ENCODE peak calls at places on chromosome 5, in four cellular contexts. One of them, this sample, is unnamed.
A peak's percentile ranks its signal among the peaks of the same experiment; 100 is the strongest.

GRCh38 chr5:38996123-38996522 is 78.1 kb downstream of the RICTOR start:
- DNase-seq in SK-N-SH: no peak
- DNase-seq in K562: no peak
- DNase-seq in HepG2: no peak
- DNase-seq in this sample: no peak

GRCh38 chr5:134003957-134004625 is 684 bp downstream of the VDAC1 start:
- DNase-seq in SK-N-SH: peak; percentile 82
- DNase-seq in K562: peak; percentile 91
- DNase-seq in HepG2: no peak
- DNase-seq in this sample: peak; percentile 53

GRCh38 chr5:45385321-45386058 is 310.7 kb downstream of the HCN1 start:
- DNase-seq in SK-N-SH: no peak
- DNase-seq in K562: no peak
- DNase-seq in HepG2: no peak
- DNase-seq in this sample: no peak

GRCh38 chr5:89330087-89330486 is 447.1 kb upstream of the MEF2C start:
- DNase-seq in SK-N-SH: no peak
- DNase-seq in K562: no peak
- DNase-seq in HepG2: no peak
- DNase-seq in this sample: no peak

GRCh38 chr5:88895681-88896501 is 12.9 kb upstream of the MEF2C start:
- DNase-seq in SK-N-SH: no peak
- DNase-seq in K562: no peak
- DNase-seq in HepG2: no peak
- DNase-seq in this sample: no peak

GRCh38 chr5:157354825-157355224 is 88.9 kb downstream of the CYFIP2 start:
- DNase-seq in SK-N-SH: peak; percentile 27
- DNase-seq in K562: peak; percentile 33
- DNase-seq in HepG2: no peak
- DNase-seq in this sample: no peak

GRCh38 chr5:139757727-139758509 is 37.7 kb upstream of the PSD2 start:
- DNase-seq in SK-N-SH: no peak
- DNase-seq in K562: no peak
- DNase-seq in HepG2: peak; percentile 65
- DNase-seq in this sample: no peak

GRCh38 chr5:113122053-113122452 is 145.5 kb downstream of the DCP2 start:
- DNase-seq in SK-N-SH: no peak
- DNase-seq in K562: no peak
- DNase-seq in HepG2: no peak
- DNase-seq in this sample: no peak

GRCh38 chr5:158958048-158958994 is 141.4 kb downstream of the EBF1 start:
- DNase-seq in SK-N-SH: no peak
- DNase-seq in K562: no peak
- DNase-seq in HepG2: no peak
- DNase-seq in this sample: no peak

GRCh38 chr5:322281-322941 is 897 bp downstream of the AHRR start:
- DNase-seq in SK-N-SH: no peak
- DNase-seq in K562: no peak
- DNase-seq in HepG2: no peak
- DNase-seq in this sample: no peak

DNA sequence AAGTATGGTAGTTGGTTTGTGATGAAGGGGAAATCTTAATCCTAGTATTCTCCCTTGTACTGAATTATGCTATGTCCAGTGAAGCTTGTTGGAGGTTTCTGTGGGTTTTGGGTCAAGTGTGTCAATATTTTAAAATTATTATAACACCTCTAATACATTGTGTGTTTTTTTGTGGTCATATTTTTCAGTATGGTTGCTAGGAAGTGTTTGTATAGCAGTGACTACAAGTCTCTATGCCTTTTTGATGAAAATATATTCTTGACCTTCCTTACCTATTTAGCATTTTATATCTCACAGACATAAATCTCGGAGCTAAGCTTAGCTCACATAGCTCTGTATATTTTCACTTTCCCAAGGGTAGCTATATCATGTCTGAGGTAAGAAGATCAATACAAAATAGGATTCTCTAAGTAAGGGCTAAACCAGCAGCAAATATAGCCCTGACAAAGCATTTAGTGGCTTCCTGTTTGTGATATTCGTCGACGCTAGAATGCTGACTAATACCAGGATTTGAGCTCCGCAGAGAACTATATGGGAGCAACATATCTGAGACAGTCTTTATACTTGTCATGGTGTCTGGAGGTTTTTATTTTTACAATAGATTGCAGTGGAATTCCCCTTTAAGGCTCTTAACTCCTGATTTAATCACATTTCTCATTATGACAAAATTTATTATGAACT is 82.3 kb downstream of the MACIR start:
- DNase-seq in SK-N-SH: no peak
- DNase-seq in K562: no peak
- DNase-seq in HepG2: no peak
- DNase-seq in this sample: peak; percentile 13
- TF ChIP-seq TAF1 in SK-N-SH: no peak
- TF ChIP-seq TAF1 in K562: no peak
- TF ChIP-seq TAF1 in HepG2: no peak
- TF ChIP-seq TAF1 in this sample: no peak

GRCh38 chr5:73687357-73687756 is 61.4 kb downstream of the ARHGEF28 start:
- DNase-seq in SK-N-SH: no peak
- DNase-seq in K562: no peak
- DNase-seq in HepG2: no peak
- DNase-seq in this sample: no peak
- TF ChIP-seq POLR2AphosphoS5 in SK-N-SH: no peak
- TF ChIP-seq POLR2AphosphoS5 in K562: no peak
- TF ChIP-seq POLR2AphosphoS5 in HepG2: no peak
- TF ChIP-seq POLR2AphosphoS5 in this sample: no peak

DNA sequence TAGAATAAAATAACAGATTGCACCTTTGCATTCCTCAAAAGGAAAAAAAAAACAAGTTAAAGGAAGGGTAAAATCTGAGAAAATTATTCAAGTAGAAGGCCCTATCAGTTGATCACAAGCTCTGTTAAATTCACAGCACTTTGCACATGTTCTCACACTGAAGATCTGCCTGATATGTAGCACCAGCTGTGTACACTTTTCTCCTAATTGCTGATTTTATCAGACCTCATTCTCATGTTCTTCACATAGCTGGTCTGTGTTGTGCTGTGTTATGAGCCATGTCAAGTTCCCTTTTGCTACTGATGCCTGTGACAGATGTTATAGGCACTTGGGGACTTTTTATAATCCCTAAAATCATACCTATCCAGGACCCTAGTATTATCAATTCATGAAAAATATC is 390.4 kb upstream of the PRR16 start:
- DNase-seq in SK-N-SH: peak; percentile 40
- DNase-seq in K562: no peak
- DNase-seq in HepG2: no peak
- DNase-seq in this sample: no peak
- TF ChIP-seq TAF1 in SK-N-SH: no peak
- TF ChIP-seq TAF1 in K562: no peak
- TF ChIP-seq TAF1 in HepG2: no peak
- TF ChIP-seq TAF1 in this sample: no peak

DNA sequence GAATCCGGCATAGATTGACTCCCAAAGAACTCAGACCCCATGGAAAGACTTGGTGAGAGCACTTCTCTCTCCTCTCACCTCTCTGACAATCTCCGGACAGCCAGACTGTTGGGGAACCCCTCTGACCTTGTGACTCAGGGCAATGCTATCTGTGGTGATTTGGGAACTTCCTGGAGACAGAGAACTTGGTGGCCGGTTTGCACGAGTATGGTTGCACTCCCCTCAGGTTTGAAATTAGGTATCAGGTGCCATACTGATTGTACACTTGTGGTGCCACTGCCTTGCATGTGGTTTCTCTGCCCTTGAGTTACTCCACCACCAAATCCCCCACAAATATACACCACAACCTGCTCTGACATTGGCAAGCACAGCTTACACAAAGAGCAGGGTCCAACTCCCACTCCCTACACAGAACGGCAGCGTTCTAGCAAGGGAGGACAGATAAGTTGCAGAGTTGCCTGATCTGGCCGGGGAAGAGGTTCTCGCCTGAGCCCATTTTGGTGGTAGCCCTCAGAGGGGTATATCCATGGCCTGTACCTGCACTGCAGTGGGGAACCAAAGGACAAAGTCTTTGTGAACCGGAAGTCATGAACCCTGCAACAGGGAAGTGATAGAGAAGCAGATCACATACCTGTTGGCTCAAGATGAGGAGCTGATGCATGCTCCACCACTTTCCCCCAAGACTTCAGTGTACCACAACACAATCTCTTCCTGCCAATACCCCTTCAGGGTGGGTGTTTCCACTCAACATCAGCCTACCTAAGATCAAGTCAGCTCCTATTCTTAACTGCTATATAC is 255.1 kb downstream of the MCTP1 start:
- DNase-seq in SK-N-SH: no peak
- DNase-seq in K562: no peak
- DNase-seq in HepG2: no peak
- DNase-seq in this sample: no peak
- TF ChIP-seq POLR2AphosphoS5 in SK-N-SH: no peak
- TF ChIP-seq POLR2AphosphoS5 in K562: no peak
- TF ChIP-seq POLR2AphosphoS5 in HepG2: no peak
- TF ChIP-seq POLR2AphosphoS5 in this sample: no peak

GRCh38 chr5:95712347-95712958 is 18.7 kb upstream of the RHOBTB3 start:
- DNase-seq in SK-N-SH: peak; percentile 14
- DNase-seq in K562: peak; percentile 82
- DNase-seq in HepG2: no peak
- DNase-seq in this sample: no peak
- TF ChIP-seq TAF1 in SK-N-SH: no peak
- TF ChIP-seq TAF1 in K562: peak; percentile 63
- TF ChIP-seq TAF1 in HepG2: no peak
- TF ChIP-seq TAF1 in this sample: no peak

DNA sequence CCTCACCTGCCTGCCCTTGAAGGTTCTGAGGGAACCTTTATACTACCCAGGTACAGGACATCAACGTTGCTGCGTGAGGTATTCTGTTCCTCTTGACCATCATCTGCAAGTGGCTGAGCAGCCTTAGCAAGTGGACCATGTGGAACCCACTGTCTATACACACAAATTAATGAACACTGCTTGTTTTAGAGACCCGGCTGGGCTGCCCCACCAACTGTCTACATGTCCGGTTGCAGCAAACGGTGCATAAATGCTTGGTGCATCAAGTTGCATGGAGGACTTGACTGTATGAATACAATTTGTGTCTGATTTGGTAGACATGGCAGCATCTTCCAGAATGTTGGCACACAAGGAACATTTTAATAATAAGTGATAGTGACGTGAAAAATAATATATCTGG is 65.8 kb downstream of the SEMA6A start:
- DNase-seq in SK-N-SH: no peak
- DNase-seq in K562: no peak
- DNase-seq in HepG2: no peak
- DNase-seq in this sample: no peak
- TF ChIP-seq POLR2AphosphoS5 in SK-N-SH: no peak
- TF ChIP-seq POLR2AphosphoS5 in K562: no peak
- TF ChIP-seq POLR2AphosphoS5 in HepG2: no peak
- TF ChIP-seq POLR2AphosphoS5 in this sample: no peak

GRCh38 chr5:169538935-169539334 is 44.6 kb upstream of the SPDL1 start:
- DNase-seq in SK-N-SH: no peak
- DNase-seq in K562: no peak
- DNase-seq in HepG2: no peak
- DNase-seq in this sample: no peak
- TF ChIP-seq TAF1 in SK-N-SH: no peak
- TF ChIP-seq TAF1 in K562: no peak
- TF ChIP-seq TAF1 in HepG2: no peak
- TF ChIP-seq TAF1 in this sample: no peak

DNA sequence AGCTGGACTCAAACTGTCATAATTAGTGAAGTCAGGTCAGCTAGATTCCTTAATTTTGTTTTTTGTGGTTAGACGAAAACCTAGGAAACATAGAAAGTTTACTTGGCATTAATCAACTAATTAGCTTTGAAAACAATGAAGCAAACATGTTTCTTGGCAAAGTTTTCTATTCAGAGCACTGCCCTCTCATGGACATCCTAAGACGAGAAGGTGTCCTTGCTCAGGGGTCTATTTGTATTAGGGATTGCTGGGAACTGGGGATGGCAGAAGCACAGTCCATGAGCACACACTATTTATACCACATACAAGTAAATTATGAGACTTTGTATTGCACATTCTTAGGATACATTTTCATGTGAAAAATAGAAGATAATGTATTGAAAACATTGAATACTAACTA is 49.7 kb downstream of the POC5 start:
- DNase-seq in SK-N-SH: no peak
- DNase-seq in K562: no peak
- DNase-seq in HepG2: peak; percentile 20
- DNase-seq in this sample: no peak
- TF ChIP-seq POLR2AphosphoS5 in SK-N-SH: no peak
- TF ChIP-seq POLR2AphosphoS5 in K562: no peak
- TF ChIP-seq POLR2AphosphoS5 in HepG2: no peak
- TF ChIP-seq POLR2AphosphoS5 in this sample: no peak

DNA sequence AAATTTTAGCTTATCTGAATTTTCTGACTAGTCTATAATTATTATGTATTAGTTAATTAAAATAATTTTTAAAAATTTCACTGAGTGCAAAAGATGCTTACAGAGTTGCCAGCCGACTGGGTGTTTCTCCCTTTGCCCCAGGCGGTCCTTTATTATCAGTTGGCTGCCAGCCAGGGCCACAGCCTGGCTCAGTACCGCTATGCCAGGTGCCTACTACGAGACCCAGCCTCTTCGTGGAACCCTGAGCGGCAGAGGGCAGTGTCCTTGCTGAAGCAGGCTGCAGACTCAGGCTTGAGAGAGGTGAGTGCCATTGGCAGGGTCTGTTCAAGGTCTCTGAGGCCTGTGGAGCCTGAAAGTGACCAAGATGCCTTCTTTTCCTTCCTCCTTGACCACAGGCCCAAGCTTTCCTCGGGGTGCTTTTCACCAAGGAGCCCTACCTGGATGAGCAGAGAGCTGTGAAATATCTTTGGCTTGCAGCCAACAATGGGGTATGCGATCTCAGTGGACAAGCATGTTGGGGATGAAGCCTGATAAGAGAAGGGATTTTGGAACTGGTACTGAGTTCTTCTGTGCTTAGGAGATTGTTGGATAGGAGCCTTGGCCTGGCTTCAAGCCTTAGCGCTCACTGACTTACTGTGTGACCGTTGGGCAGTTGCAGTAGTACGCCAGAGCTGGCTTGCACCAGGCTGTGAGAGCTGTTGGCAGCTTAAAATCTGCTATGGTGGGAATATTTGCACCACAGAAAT is 10.6 kb downstream of the DELE1 start:
- DNase-seq in SK-N-SH: peak; percentile 84
- DNase-seq in K562: no peak
- DNase-seq in HepG2: no peak
- DNase-seq in this sample: no peak
- TF ChIP-seq TAF1 in SK-N-SH: no peak
- TF ChIP-seq TAF1 in K562: no peak
- TF ChIP-seq TAF1 in HepG2: no peak
- TF ChIP-seq TAF1 in this sample: no peak

This sample was measured in GM12891.